ENCODE peak calls at places on chromosome 19, in seven cellular contexts. F, I, A, K, E, U and J are unnamed samples.

GRCh38 chr19:42816901-42817300 is 51.4 kb upstream of the PSG8 start:
- DNase-seq in F (no peak), E (no peak), I (no peak), K (no peak), A (no peak), U (no peak), J (no peak)

GRCh38 chr19:58543826-58544590 is at the start of gene TRIM28:
- DNase-seq in F (peak; percentile 96), U (peak; percentile 96), I (peak; percentile 100), E (peak; percentile 99), A (peak; percentile 99), K (peak; percentile 100), J (peak; percentile 99)

GRCh38 chr19:10305139-10305806 is 4.3 kb downstream of the ZGLP1 start:
- DNase-seq in K (no peak), E (no peak), I (no peak), A (no peak), U (no peak), F (no peak), J (no peak)

GRCh38 chr19:49403404-49404187 is 15.5 kb downstream of the KASH5 start:
- DNase-seq in I (peak; percentile 3), U (no peak), K (no peak), E (peak; percentile 77), F (no peak), A (no peak), J (no peak)

GRCh38 chr19:42254083-42254849 is 662 bp downstream of the ERF start:
- DNase-seq in U (peak; percentile 76), K (peak; percentile 59), I (peak; percentile 79), E (peak; percentile 83), A (peak; percentile 71), F (no peak), J (peak; percentile 65)

GRCh38 chr19:18292810-18293641 is 11.6 kb upstream of the JUND start:
- DNase-seq in U (peak; percentile 75), F (no peak), I (peak; percentile 92), A (peak; percentile 81), K (no peak), E (peak; percentile 94), J (no peak)

GRCh38 chr19:49272204-49272603 is 52.8 kb downstream of the SLC6A16 start:
- DNase-seq in I (no peak), A (no peak), U (no peak), E (no peak), F (no peak), K (no peak), J (no peak)

GRCh38 chr19:49923055-49924003 is 5.7 kb upstream of the ATF5 start:
- DNase-seq in A (no peak), F (peak; percentile 56), K (no peak), U (no peak), I (no peak), E (no peak), J (no peak)

GRCh38 chr19:46828484-46828883 is 22.2 kb downstream of the AP2S1 start:
- DNase-seq in K (no peak), E (no peak), U (no peak), I (no peak), A (no peak), F (no peak), J (no peak)

GRCh38 chr19:51137812-51138425 is 4.2 kb upstream of the SIGLEC7 start:
- DNase-seq in E (no peak), U (no peak), A (no peak), K (no peak), I (no peak), F (no peak), J (no peak)

GRCh38 chr19:43754312-43754561 is 525 bp downstream of the SMG9 start:
- DNase-seq in K (no peak), I (no peak), U (no peak), A (no peak), E (no peak), F (no peak), J (no peak)

GRCh38 chr19:46791944-46792343 is 3.5 kb upstream of the SLC1A5 start:
- DNase-seq in K (no peak), F (no peak), U (no peak), A (no peak), I (peak; percentile 52), E (no peak), J (no peak)

GRCh38 chr19:45450042-45450380 is 17.8 kb upstream of the FOSB start:
- DNase-seq in U (no peak), I (no peak), E (no peak), F (no peak), K (no peak), A (peak; percentile 28), J (no peak)

GRCh38 chr19:48992571-48993174 is 436 bp downstream of the GYS1 start:
- DNase-seq in I (peak; percentile 51), F (no peak), A (peak; percentile 43), U (no peak), E (peak; percentile 65), K (no peak), J (no peak)

GRCh38 chr19:4547303-4548237 is 7.7 kb upstream of the LRG1 start:
- DNase-seq in F (no peak), E (no peak), A (no peak), I (peak; percentile 59), U (no peak), K (no peak), J (no peak)

GRCh38 chr19:28554321-28555091 is 658.4 kb downstream of the UQCRFS1 start:
- DNase-seq in A (no peak), U (no peak), F (no peak), I (no peak), E (no peak), K (no peak), J (no peak)

GRCh38 chr19:6264077-6264445 is 15.7 kb downstream of the MLLT1 start:
- DNase-seq in I (no peak), F (no peak), K (no peak), U (no peak), E (no peak), A (no peak), J (no peak)

GRCh38 chr19:16594131-16594586 is 21.9 kb upstream of the SLC35E1 start:
- DNase-seq in E (no peak), A (no peak), I (no peak), K (no peak), U (no peak), F (no peak), J (no peak)

GRCh38 chr19:38194061-38194701 is 29.8 kb downstream of the DPF1 start:
- DNase-seq in I (no peak), K (no peak), U (peak; percentile 49), E (no peak), F (no peak), A (no peak), J (no peak)

GRCh38 chr19:13637664-13638063 is 126.7 kb upstream of the MRI1 start:
- DNase-seq in A (no peak), E (no peak), F (no peak), K (no peak), U (no peak), I (no peak), J (no peak)

GRCh38 chr19:44847144-44848035 is 1.3 kb downstream of the NECTIN2 start:
- DNase-seq in A (peak; percentile 58), U (peak; percentile 42), E (peak; percentile 78), F (no peak), K (no peak), I (peak; percentile 51), J (no peak)

GRCh38 chr19:19826875-19827274 is 5.3 kb upstream of the ZNF506 start:
- DNase-seq in F (no peak), A (no peak), K (no peak), U (no peak), E (no peak), I (no peak), J (no peak)
- TF ChIP-seq TAF1 in F (no peak), A (no peak), K (no peak), U (no peak), E (no peak), I (no peak), J (no peak)

DNA sequence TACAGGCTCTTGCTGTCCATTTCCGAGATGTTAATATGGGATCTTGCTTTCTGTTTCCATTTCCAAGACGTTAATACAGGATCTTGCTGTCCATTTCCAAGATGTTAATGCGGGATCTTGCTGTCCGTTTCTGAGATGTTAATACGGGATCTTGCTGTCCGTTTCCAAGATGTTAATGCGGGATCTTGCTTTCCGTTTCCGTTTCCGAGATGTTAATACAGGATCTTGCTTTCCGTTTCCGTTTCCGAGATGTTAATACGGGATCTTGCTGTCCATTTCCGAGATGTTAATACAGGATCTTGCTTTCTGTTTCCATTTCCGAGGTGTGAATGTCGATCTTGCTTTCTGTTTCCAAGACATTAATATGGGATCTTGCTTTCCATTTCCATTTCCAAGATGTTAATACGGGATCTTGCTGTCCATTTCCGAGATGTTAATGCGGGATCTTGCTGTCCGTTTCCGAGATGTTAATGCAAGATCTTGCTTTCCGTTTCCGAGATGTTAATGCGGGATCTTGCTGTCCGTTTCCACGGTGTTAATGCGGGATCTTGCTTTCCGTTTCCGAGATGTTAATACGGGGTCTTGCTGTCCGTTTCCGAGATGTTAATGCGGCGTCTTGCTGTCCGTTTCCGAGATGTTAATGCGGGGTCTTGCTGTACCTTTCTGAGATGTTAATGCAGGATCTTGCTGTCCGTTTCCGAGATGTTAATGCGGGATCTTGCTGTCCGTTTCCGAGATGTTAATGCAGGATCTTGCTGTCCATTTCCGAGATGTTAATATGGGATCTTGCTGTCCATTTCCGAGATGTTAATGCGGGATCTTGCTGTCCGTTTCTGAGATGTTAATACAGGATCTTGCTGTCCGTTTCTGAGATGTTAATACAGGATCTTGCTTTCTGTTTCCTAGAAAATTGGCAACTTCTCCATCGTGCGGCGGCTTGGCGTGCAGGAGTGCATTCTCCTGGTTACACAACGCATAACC is 38.3 kb downstream of the PEX11G start:
- DNase-seq in E (no peak), I (no peak), F (peak; percentile 49), U (peak; percentile 32), A (no peak), K (no peak), J (no peak)
- TF ChIP-seq TAF1 in E (no peak), I (no peak), F (no peak), U (no peak), A (no peak), K (no peak), J (no peak)

DNA sequence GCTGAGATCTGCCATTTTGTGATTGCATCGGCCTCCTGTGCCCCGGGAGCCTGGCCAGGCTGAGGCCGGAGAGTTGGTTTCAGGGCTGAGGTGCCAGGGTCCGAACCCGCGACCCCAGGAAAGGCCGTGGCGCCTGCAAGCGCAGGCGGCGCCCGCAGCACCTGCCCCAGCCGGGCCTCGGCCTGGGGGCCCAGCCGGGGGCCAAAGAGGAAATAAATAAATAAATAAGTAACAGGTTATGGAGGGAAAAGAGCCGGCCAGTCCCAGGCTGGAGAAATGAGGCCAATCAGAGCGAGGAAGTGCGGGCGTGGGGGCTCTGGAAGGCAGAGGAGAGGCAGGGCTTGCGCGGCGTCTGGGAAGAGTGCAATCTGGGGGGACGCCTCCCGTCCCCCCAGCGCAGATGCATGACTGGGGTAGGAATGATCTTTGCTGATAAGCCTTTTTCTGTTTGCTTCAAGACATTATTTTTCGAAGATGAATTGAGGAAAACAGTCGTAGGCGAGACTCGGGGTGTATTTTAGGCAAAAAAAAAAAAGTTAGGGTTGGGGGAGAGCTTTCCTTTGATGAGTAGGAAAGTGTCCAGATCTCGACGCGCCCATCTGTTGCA is 145.6 kb upstream of the ZNF536 start:
- DNase-seq in K (no peak), U (no peak), I (peak; percentile 79), E (peak; percentile 59), F (no peak), A (no peak), J (no peak)
- TF ChIP-seq TAF1 in K (no peak), U (no peak), I (no peak), E (no peak), F (no peak), A (no peak), J (no peak)

DNA sequence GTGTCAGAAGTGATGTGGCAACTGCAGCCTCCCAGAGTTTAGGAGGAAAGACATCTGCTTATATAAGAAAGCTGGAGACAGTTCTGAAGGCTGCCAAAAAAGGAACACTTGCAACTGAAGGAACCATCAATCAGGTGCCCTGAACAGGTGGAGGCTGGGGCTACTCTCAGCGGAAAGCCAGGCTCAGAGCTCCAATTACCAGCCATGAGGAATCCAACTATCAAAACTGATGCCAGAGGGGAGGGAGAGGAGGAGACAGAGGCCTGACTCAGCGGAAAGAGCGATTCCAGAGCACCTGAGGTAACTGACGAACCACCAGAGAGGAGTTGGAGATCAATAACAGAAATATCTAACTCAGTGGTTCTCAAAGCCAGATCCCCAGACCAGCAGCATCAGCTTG is 24.3 kb downstream of the LEUTX start:
- DNase-seq in E (no peak), F (no peak), K (no peak), U (no peak), I (no peak), A (no peak), J (no peak)
- TF ChIP-seq TAF1 in E (no peak), F (no peak), K (no peak), U (no peak), I (no peak), A (no peak), J (no peak)